ENCODE peak calls at places on chromosome 3, in eight cellular contexts. K, B, H, O, R, G, A and N are unnamed samples.

GRCh38 chr3:65479967-65480366 is 558.8 kb downstream of the MAGI1 start:
- DNase-seq in K (no peak), B (peak), H (peak), O (no peak), R (peak), G (no peak), A (no peak), N (no peak)

GRCh38 chr3:110533089-110533488 is 538.5 kb upstream of the NECTIN3 start:
- DNase-seq in K (peak), B (peak), H (peak), O (no peak), R (no peak), G (no peak), A (peak), N (no peak)

GRCh38 chr3:119352235-119352634 is 58.1 kb downstream of the ARHGAP31 start:
- DNase-seq in K (no peak), B (no peak), H (no peak), O (no peak), R (peak), G (peak), A (no peak), N (peak)

GRCh38 chr3:72273615-72274014 is 488.7 kb upstream of the PROK2 start:
- DNase-seq in K (peak), B (peak), H (peak), O (no peak), R (peak), G (no peak), A (no peak), N (no peak)

GRCh38 chr3:127427666-127428065 is 139.8 kb upstream of the PRR20G start:
- DNase-seq in K (no peak), B (no peak), H (no peak), O (no peak), R (no peak), G (no peak), A (no peak), N (no peak)

GRCh38 chr3:137259089-137259488 is 301.3 kb downstream of the IL20RB start:
- DNase-seq in K (no peak), B (peak), H (no peak), O (no peak), R (no peak), G (no peak), A (no peak), N (no peak)

GRCh38 chr3:107663266-107663665 is 140.5 kb downstream of the BBX start:
- DNase-seq in K (no peak), B (no peak), H (no peak), O (no peak), R (no peak), G (no peak), A (no peak), N (no peak)

GRCh38 chr3:23629181-23629893 is 176.4 kb upstream of the UBE2E1 start:
- DNase-seq in K (peak), B (peak), H (peak), O (no peak), R (peak), G (no peak), A (peak), N (no peak)

GRCh38 chr3:79019137-79019923 is 748.5 kb downstream of the ROBO1 start:
- DNase-seq in K (peak), B (peak), H (peak), O (peak), R (peak), G (peak), A (peak), N (peak)

GRCh38 chr3:157700405-157700804 is 197.2 kb upstream of the VEPH1 start:
- DNase-seq in K (no peak), B (no peak), H (no peak), O (no peak), R (no peak), G (no peak), A (no peak), N (no peak)

GRCh38 chr3:29764603-29765254 is 483.9 kb downstream of the RBMS3 start:
- DNase-seq in K (peak), B (peak), H (peak), O (no peak), R (peak), G (no peak), A (peak), N (no peak)

GRCh38 chr3:14319654-14320182 is 82.7 kb upstream of the SLC6A6 start:
- DNase-seq in K (peak), B (peak), H (peak), O (no peak), R (peak), G (peak), A (peak), N (peak)

GRCh38 chr3:195270350-195271115 is 426 bp downstream of the XXYLT1 start:
- DNase-seq in K (peak), B (peak), H (peak), O (no peak), R (peak), G (peak), A (peak), N (peak)

GRCh38 chr3:159091936-159092335 is 290.1 kb downstream of the MFSD1 start:
- DNase-seq in K (no peak), B (no peak), H (no peak), O (no peak), R (no peak), G (no peak), A (no peak), N (no peak)

GRCh38 chr3:143769663-143770062 is 78.6 kb downstream of the SLC9A9 start:
- DNase-seq in K (no peak), B (peak), H (peak), O (no peak), R (peak), G (no peak), A (no peak), N (no peak)

GRCh38 chr3:54987719-54988118 is 59.9 kb upstream of the LRTM1 start:
- DNase-seq in K (no peak), B (no peak), H (no peak), O (no peak), R (no peak), G (no peak), A (no peak), N (no peak)

GRCh38 chr3:20405731-20406130 is 219.7 kb upstream of the SGO1 start:
- DNase-seq in K (peak), B (peak), H (peak), O (no peak), R (peak), G (no peak), A (no peak), N (no peak)

GRCh38 chr3:163045945-163046344 is 1549.3 kb downstream of the OTOL1 start:
- DNase-seq in K (no peak), B (no peak), H (no peak), O (no peak), R (no peak), G (no peak), A (no peak), N (no peak)

GRCh38 chr3:163039636-163040035 is 1543.0 kb downstream of the OTOL1 start:
- DNase-seq in K (no peak), B (no peak), H (no peak), O (no peak), R (no peak), G (no peak), A (no peak), N (no peak)

GRCh38 chr3:163043074-163043473 is 1546.5 kb downstream of the OTOL1 start:
- DNase-seq in K (no peak), B (peak), H (peak), O (no peak), R (no peak), G (no peak), A (no peak), N (no peak)
- TF ChIP-seq CTCF in K (peak), B (peak), H (peak), O (no peak), R (peak), G (no peak), A (no peak), N (peak)

DNA sequence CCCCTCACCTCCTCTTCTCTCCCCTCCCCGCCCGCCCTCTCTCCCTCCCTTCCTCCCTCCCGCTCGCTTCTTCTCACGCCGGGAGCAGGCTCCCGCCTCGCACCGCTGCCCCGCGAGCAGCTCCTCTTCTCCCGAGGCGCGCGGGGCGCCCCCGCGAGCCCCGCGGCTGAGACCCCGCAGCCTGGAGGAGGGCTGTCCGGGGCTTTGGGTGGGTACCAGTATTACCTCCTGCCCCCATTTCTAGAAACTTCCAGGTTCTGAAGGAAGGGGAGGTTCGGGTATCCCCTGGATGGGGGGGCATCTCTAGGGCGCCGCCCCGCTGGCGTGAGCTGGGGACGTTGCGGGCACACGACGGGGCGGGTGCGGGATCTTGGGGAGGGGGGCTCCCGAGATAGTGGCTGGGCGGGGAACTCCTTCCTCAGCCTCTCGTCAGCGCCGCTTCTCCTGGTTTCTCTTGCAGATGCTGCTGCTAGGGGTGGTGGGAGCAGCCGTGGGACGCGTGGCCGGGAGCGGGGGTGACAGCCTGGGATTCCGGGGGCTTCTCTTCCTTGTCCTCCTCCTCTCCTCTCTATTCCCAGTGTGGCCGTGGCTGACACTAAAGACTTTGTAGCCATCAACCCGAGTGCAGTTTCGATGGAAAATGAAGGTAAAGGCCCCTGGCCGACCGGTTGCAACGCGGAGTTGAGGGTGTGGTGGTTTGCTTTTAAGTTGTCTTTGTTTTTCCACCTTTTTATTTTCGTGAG is 417 bp downstream of the ATP2C1 start:
- DNase-seq in K (no peak), B (no peak), H (no peak), O (no peak), R (peak), G (peak), A (peak), N (peak)
- TF ChIP-seq CTCF in K (peak), B (peak), H (no peak), O (no peak), R (no peak), G (no peak), A (no peak), N (no peak)

GRCh38 chr3:27141668-27142067 is 227.5 kb downstream of the NEK10 start:
- DNase-seq in K (no peak), B (no peak), H (no peak), O (no peak), R (no peak), G (no peak), A (no peak), N (no peak)
- TF ChIP-seq CTCF in K (peak), B (peak), H (no peak), O (no peak), R (no peak), G (no peak), A (no peak), N (no peak)

DNA sequence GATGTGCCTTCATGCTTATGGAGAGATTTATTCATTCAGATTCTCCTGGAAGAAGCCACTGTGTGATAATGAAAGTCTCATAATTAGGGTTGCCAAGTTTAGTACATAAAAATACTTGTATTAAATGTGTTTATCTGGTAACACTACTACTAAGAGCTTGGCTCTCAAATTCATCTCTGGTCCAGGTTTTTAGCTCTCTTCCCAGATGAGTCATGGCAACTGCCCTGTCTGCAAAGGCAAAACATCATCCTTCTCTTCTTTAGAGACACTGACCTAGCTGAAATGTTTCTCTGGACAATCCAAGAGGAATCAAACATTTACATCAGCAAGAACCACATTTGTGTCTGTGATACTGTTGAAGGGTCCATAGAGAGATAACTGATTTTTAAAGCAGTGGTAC is 269.6 kb downstream of the ROBO2 start:
- DNase-seq in K (no peak), B (no peak), H (no peak), O (no peak), R (no peak), G (no peak), A (no peak), N (no peak)
- TF ChIP-seq CTCF in K (no peak), B (no peak), H (no peak), O (no peak), R (no peak), G (no peak), A (no peak), N (no peak)